ENCODE peak calls at places on chromosomes 1 and 21, in seven cellular contexts. W is body of pancreas; L is stimulated activated CD8-positive, alpha-beta memory T cell treated with anti-CD3 and anti-CD28 coated beads, Interleukin-7, amount 100 ng/mL, for 1 hour; C is CD4-positive, CD25-positive, alpha-beta regulatory T cell; O is left colon; T is NCI-H1105; E is cardiac fibroblast. A is an unnamed sample.

GRCh38 chr21:28712396-28712795 is 280.3 kb downstream of the LTN1 start:
- DNase-seq in W (no peak), T (no peak), O (no peak), E (no peak), L (no peak), C (no peak), A (no peak)

GRCh38 chr1:2986549-2987305 is 34.5 kb upstream of the ACTRT2 start:
- DNase-seq in O (no peak), L (no peak), W (no peak), E (no peak), T (no peak), C (no peak), A (no peak)

GRCh38 chr1:901108-901859 is 22.4 kb upstream of the SAMD11 start:
- DNase-seq in W (no peak), E (no peak), T (no peak), L (no peak), O (no peak), C (no peak), A (no peak)

GRCh38 chr1:210301254-210301955 is 27.3 kb upstream of the HHAT start:
- DNase-seq in E (no peak), W (no peak), L (no peak), C (no peak), T (no peak), O (no peak), A (peak)

GRCh38 chr1:99465176-99465900 is 180.6 kb upstream of the PALMD start:
- DNase-seq in W (no peak), E (peak), O (no peak), C (no peak), T (no peak), L (no peak), A (peak)

GRCh38 chr21:46624050-46624449 is 11.4 kb upstream of the PRMT2 start:
- DNase-seq in E (no peak), C (no peak), L (no peak), O (no peak), W (no peak), T (no peak), A (no peak)

GRCh38 chr1:89890085-89890754 is 69.4 kb downstream of the LRRC8D start:
- DNase-seq in W (peak), L (no peak), E (peak), C (no peak), O (no peak), T (no peak), A (no peak)

GRCh38 chr1:196677781-196678509 is 26.1 kb downstream of the CFH start:
- DNase-seq in L (no peak), W (no peak), C (no peak), O (no peak), E (no peak), T (no peak), A (no peak)

GRCh38 chr1:4932666-4933065 is 278.3 kb downstream of the AJAP1 start:
- DNase-seq in E (no peak), L (no peak), W (no peak), T (no peak), C (no peak), O (no peak), A (no peak)